ENCODE peak calls at places on chromosomes 12 and 14, in seven cellular contexts. Q is WERI-Rb-1, K is AG09319, D is GM10248, I is PC-3, Y is coronary artery, H is RWPE1. A is an unnamed sample.

GRCh38 chr14:71529855-71530254 is 402.4 kb upstream of the RGS6 start:
- DNase-seq in Q (no peak), K (no peak), D (no peak), I (no peak), Y (peak), H (no peak), A (no peak)

GRCh38 chr12:46653311-46653710 is 172.5 kb downstream of the SLC38A4 start:
- DNase-seq in Q (no peak), K (no peak), D (no peak), I (no peak), Y (no peak), H (no peak), A (no peak)

GRCh38 chr14:67735361-67735921 is 33.8 kb downstream of the RDH12 start:
- DNase-seq in Q (no peak), K (no peak), D (no peak), I (no peak), Y (no peak), H (no peak), A (no peak)

GRCh38 chr14:36271939-36272907 is 48.2 kb downstream of the MBIP start:
- DNase-seq in Q (no peak), K (no peak), D (peak), I (no peak), Y (no peak), H (peak), A (no peak)

GRCh38 chr12:2286461-2287131 is 233.8 kb downstream of the CACNA1C start:
- DNase-seq in Q (no peak), K (no peak), D (no peak), I (no peak), Y (peak), H (no peak), A (no peak)

GRCh38 chr14:58812050-58812690 is 174.4 kb downstream of the DACT1 start:
- DNase-seq in Q (no peak), K (no peak), D (peak), I (no peak), Y (no peak), H (no peak), A (no peak)

GRCh38 chr12:9640024-9640423 is 29.5 kb upstream of the CLEC2D start:
- DNase-seq in Q (no peak), K (no peak), D (no peak), I (no peak), Y (no peak), H (no peak), A (no peak)

GRCh38 chr14:70069186-70069585 is 119.6 kb downstream of the SLC8A3 start:
- DNase-seq in Q (no peak), K (no peak), D (no peak), I (no peak), Y (no peak), H (no peak), A (no peak)

GRCh38 chr14:90850487-90850886 is 34.3 kb upstream of the TTC7B start:
- DNase-seq in Q (no peak), K (no peak), D (no peak), I (peak), Y (no peak), H (peak), A (no peak)

GRCh38 chr14:49464885-49465284 is 121.3 kb downstream of the RPS29 start:
- DNase-seq in Q (peak), K (no peak), D (no peak), I (peak), Y (no peak), H (no peak), A (peak)

GRCh38 chr12:6141048-6141447 is 16.6 kb upstream of the VWF start:
- DNase-seq in Q (no peak), K (no peak), D (no peak), I (no peak), Y (no peak), H (no peak), A (no peak)

GRCh38 chr14:40733206-40733605 is 873.5 kb upstream of the LRFN5 start:
- DNase-seq in Q (no peak), K (no peak), D (no peak), I (no peak), Y (no peak), H (no peak), A (no peak)

GRCh38 chr12:22935501-22935900 is 310.5 kb downstream of the ETNK1 start:
- DNase-seq in Q (no peak), K (no peak), D (no peak), I (no peak), Y (no peak), H (no peak), A (no peak)

GRCh38 chr12:26878661-26879119 is 45.7 kb upstream of the ITPR2 start:
- DNase-seq in Q (peak), K (no peak), D (peak), I (no peak), Y (no peak), H (no peak), A (no peak)

GRCh38 chr12:14960548-14961465 is 594 bp downstream of the ARHGDIB start:
- DNase-seq in Q (no peak), K (no peak), D (no peak), I (peak), Y (no peak), H (peak), A (no peak)

GRCh38 chr12:2154050-2154449 is 101.3 kb downstream of the CACNA1C start:
- DNase-seq in Q (no peak), K (peak), D (no peak), I (no peak), Y (no peak), H (no peak), A (no peak)

GRCh38 chr14:100587763-100588411 is 670 bp upstream of the BEGAIN start:
- DNase-seq in Q (no peak), K (no peak), D (no peak), I (no peak), Y (no peak), H (no peak), A (no peak)

GRCh38 chr12:89187507-89187906 is 164.8 kb downstream of the DUSP6 start:
- DNase-seq in Q (no peak), K (no peak), D (no peak), I (no peak), Y (no peak), H (no peak), A (no peak)

GRCh38 chr12:89195470-89195869 is 156.8 kb downstream of the DUSP6 start:
- DNase-seq in Q (no peak), K (no peak), D (no peak), I (no peak), Y (no peak), H (no peak), A (no peak)

GRCh38 chr12:89189448-89189847 is 162.9 kb downstream of the DUSP6 start:
- DNase-seq in Q (no peak), K (no peak), D (no peak), I (no peak), Y (no peak), H (no peak), A (no peak)

GRCh38 chr12:89194683-89195082 is 157.6 kb downstream of the DUSP6 start:
- DNase-seq in Q (no peak), K (no peak), D (no peak), I (no peak), Y (no peak), H (no peak), A (no peak)

GRCh38 chr12:89192419-89192818 is 159.9 kb downstream of the DUSP6 start:
- DNase-seq in Q (no peak), K (no peak), D (no peak), I (peak), Y (no peak), H (no peak), A (no peak)
- TF ChIP-seq CTCF in Q (no peak), K (no peak), D (no peak), I (no peak), Y (no peak), H (no peak), A (no peak)

GRCh38 chr12:92950011-92950410 is 20.9 kb upstream of the EEA1 start:
- DNase-seq in Q (no peak), K (no peak), D (no peak), I (no peak), Y (no peak), H (no peak), A (no peak)
- TF ChIP-seq CTCF in Q (no peak), K (no peak), D (no peak), I (no peak), Y (no peak), H (no peak), A (no peak)

GRCh38 chr14:65482769-65483438 is 70.4 kb downstream of the FUT8 start:
- DNase-seq in Q (no peak), K (no peak), D (no peak), I (no peak), Y (no peak), H (no peak), A (no peak)

GRCh38 chr14:65485516-65485915 is 73.0 kb downstream of the FUT8 start:
- DNase-seq in Q (no peak), K (no peak), D (no peak), I (no peak), Y (no peak), H (no peak), A (no peak)

GRCh38 chr14:65483647-65484046 is 71.1 kb downstream of the FUT8 start:
- DNase-seq in Q (no peak), K (no peak), D (no peak), I (peak), Y (no peak), H (no peak), A (no peak)

GRCh38 chr14:65487783-65488578 is 75.5 kb downstream of the FUT8 start:
- DNase-seq in Q (no peak), K (no peak), D (no peak), I (no peak), Y (no peak), H (no peak), A (no peak)

GRCh38 chr14:65486856-65487255 is 74.3 kb downstream of the FUT8 start:
- DNase-seq in Q (no peak), K (no peak), D (no peak), I (no peak), Y (no peak), H (no peak), A (no peak)
- TF ChIP-seq CTCF in Q (no peak), K (no peak), D (peak), I (peak), Y (no peak), H (no peak), A (no peak)

DNA sequence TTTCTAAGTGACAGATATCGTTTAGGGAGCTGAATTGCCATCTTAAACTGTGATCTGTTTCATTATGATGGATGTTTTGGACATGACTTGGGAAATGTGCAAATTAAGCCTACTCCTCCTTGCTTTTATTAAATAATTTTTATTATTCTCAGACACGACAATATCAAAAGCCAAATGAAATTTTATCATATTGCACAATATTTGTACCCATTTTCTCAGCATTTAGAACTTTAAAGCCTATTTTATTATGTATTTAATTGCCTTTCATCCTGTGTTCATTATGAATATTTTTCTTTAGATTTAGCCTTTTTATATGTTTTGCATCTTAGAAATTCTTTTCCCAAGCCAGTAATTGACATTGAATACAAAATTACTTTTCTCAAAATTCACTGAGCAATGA is 102.9 kb downstream of the PPHLN1 start:
- DNase-seq in Q (no peak), K (no peak), D (no peak), I (no peak), Y (no peak), H (no peak), A (no peak)
- TF ChIP-seq CTCF in Q (no peak), K (no peak), D (no peak), I (no peak), Y (no peak), H (no peak), A (no peak)

DNA sequence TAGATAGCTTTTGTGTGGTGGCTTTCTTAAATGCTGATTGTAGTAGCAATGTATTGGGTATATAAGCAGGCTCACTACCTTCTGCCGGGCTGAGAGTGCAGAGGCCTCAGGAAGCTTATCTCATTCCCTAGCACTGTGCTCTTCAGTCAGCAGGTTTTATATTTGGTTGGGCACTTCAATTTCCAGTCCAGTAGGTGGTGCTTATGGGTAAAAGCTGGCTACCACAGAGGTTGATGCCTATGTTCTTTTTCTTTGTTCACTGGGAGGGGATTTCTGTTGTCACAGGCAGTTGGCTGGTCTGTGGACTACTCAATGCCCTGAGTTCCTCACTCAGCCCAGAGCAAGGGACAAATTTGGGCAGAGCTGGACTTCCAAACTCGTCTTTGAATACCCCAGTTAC is 43.0 kb upstream of the GLIPR1 start:
- DNase-seq in Q (no peak), K (no peak), D (peak), I (peak), Y (no peak), H (no peak), A (no peak)
- TF ChIP-seq CTCF in Q (peak), K (peak), D (no peak), I (peak), Y (no peak), H (no peak), A (no peak)

DNA sequence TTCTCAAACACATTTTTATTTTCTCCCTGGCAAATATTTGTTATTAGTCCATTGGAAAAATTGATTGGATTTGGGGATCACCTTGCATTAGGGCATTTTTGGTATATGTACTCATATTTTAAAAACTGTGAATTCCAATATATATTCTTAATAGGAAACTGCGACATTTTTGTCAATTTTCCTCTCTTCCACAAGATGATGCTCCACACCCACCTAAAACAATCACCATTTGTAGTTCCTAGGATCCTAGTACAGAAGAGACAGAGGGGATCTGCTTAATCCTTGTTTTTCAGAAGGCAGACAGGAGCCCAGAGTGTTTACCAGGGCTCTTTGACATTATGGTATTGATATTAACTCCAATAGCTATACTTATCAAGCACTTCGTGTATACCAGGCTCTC is 22.8 kb upstream of the OASL start:
- DNase-seq in Q (no peak), K (no peak), D (no peak), I (peak), Y (no peak), H (no peak), A (no peak)
- TF ChIP-seq CTCF in Q (peak), K (peak), D (peak), I (peak), Y (no peak), H (peak), A (no peak)

GRCh38 chr12:112261559-112261958 is 120.7 kb downstream of the HECTD4 start:
- DNase-seq in Q (peak), K (no peak), D (no peak), I (peak), Y (no peak), H (peak), A (no peak)
- TF ChIP-seq CTCF in Q (peak), K (no peak), D (no peak), I (peak), Y (no peak), H (no peak), A (no peak)

GRCh38 chr12:16198884-16199283 is 78.6 kb downstream of the SLC15A5 start:
- DNase-seq in Q (peak), K (no peak), D (peak), I (no peak), Y (no peak), H (no peak), A (no peak)
- TF ChIP-seq CTCF in Q (no peak), K (no peak), D (no peak), I (no peak), Y (no peak), H (no peak), A (no peak)

A was measured in nephron progenitor cell.